ENCODE peak calls at places on chromosomes 1 and 21, in ten cellular contexts. One of them, this sample, is unnamed.

GRCh38 chr1:173255214-173255813 is 48.2 kb upstream of the TNFSF4 start:
- DNase-seq in SK-N-SH: peak; percentile 41
- DNase-seq in endothelial cell: peak; percentile 40
- DNase-seq in K562: peak; percentile 64
- DNase-seq in AG04450: peak; percentile 13
- DNase-seq in osteocyte: no peak
- DNase-seq in psoas muscle: no peak
- DNase-seq in OCI-LY7: peak; percentile 54
- DNase-seq in epithelial cell of esophagus: peak; percentile 62
- DNase-seq in fibroblast of pulmonary artery: peak; percentile 74
- DNase-seq in this sample: peak; percentile 28

GRCh38 chr1:93681549-93682412 is at the start of gene BCAR3:
- DNase-seq in SK-N-SH: peak; percentile 89
- DNase-seq in endothelial cell: peak; percentile 71
- DNase-seq in K562: peak; percentile 51
- DNase-seq in AG04450: no peak
- DNase-seq in osteocyte: peak; percentile 89
- DNase-seq in psoas muscle: peak; percentile 71
- DNase-seq in OCI-LY7: peak; percentile 85
- DNase-seq in epithelial cell of esophagus: peak; percentile 84
- DNase-seq in fibroblast of pulmonary artery: peak; percentile 82
- DNase-seq in this sample: no peak

GRCh38 chr1:223707270-223708000 is 4.9 kb upstream of the CAPN2 start:
- DNase-seq in SK-N-SH: no peak
- DNase-seq in endothelial cell: no peak
- DNase-seq in K562: peak; percentile 78
- DNase-seq in AG04450: peak; percentile 98
- DNase-seq in osteocyte: no peak
- DNase-seq in psoas muscle: peak; percentile 82
- DNase-seq in OCI-LY7: no peak
- DNase-seq in epithelial cell of esophagus: peak; percentile 97
- DNase-seq in fibroblast of pulmonary artery: peak; percentile 96
- DNase-seq in this sample: peak; percentile 95

GRCh38 chr1:27400035-27400962 is 7.9 kb downstream of the GPR3 start:
- DNase-seq in SK-N-SH: peak; percentile 22
- DNase-seq in endothelial cell: no peak
- DNase-seq in K562: no peak
- DNase-seq in AG04450: no peak
- DNase-seq in osteocyte: no peak
- DNase-seq in psoas muscle: no peak
- DNase-seq in OCI-LY7: no peak
- DNase-seq in epithelial cell of esophagus: no peak
- DNase-seq in fibroblast of pulmonary artery: no peak
- DNase-seq in this sample: no peak

GRCh38 chr1:20165522-20165951 is 20.4 kb upstream of the UBXN10 start:
- DNase-seq in SK-N-SH: peak; percentile 60
- DNase-seq in endothelial cell: no peak
- DNase-seq in K562: peak; percentile 46
- DNase-seq in AG04450: no peak
- DNase-seq in osteocyte: no peak
- DNase-seq in psoas muscle: no peak
- DNase-seq in OCI-LY7: peak; percentile 66
- DNase-seq in epithelial cell of esophagus: peak; percentile 28
- DNase-seq in fibroblast of pulmonary artery: peak; percentile 33
- DNase-seq in this sample: no peak

GRCh38 chr1:67150931-67151330 is 15.3 kb upstream of the IL23R start:
- DNase-seq in SK-N-SH: no peak
- DNase-seq in endothelial cell: no peak
- DNase-seq in K562: no peak
- DNase-seq in AG04450: no peak
- DNase-seq in osteocyte: no peak
- DNase-seq in psoas muscle: no peak
- DNase-seq in OCI-LY7: no peak
- DNase-seq in epithelial cell of esophagus: no peak
- DNase-seq in fibroblast of pulmonary artery: no peak
- DNase-seq in this sample: no peak

GRCh38 chr1:41673806-41674205 is 189.3 kb upstream of the EDN2 start:
- DNase-seq in SK-N-SH: no peak
- DNase-seq in endothelial cell: no peak
- DNase-seq in K562: no peak
- DNase-seq in AG04450: no peak
- DNase-seq in osteocyte: no peak
- DNase-seq in psoas muscle: no peak
- DNase-seq in OCI-LY7: peak; percentile 79
- DNase-seq in epithelial cell of esophagus: no peak
- DNase-seq in fibroblast of pulmonary artery: no peak
- DNase-seq in this sample: no peak

GRCh38 chr1:33244143-33244808 is 12.0 kb upstream of the ZNF362 start:
- DNase-seq in SK-N-SH: no peak
- DNase-seq in endothelial cell: no peak
- DNase-seq in K562: no peak
- DNase-seq in AG04450: no peak
- DNase-seq in osteocyte: no peak
- DNase-seq in psoas muscle: no peak
- DNase-seq in OCI-LY7: no peak
- DNase-seq in epithelial cell of esophagus: peak; percentile 78
- DNase-seq in fibroblast of pulmonary artery: no peak
- DNase-seq in this sample: peak; percentile 12

GRCh38 chr1:85313888-85314696 is 37.7 kb upstream of the BCL10 start:
- DNase-seq in SK-N-SH: no peak
- DNase-seq in endothelial cell: no peak
- DNase-seq in K562: no peak
- DNase-seq in AG04450: peak; percentile 85
- DNase-seq in osteocyte: no peak
- DNase-seq in psoas muscle: no peak
- DNase-seq in OCI-LY7: no peak
- DNase-seq in epithelial cell of esophagus: peak; percentile 89
- DNase-seq in fibroblast of pulmonary artery: peak; percentile 90
- DNase-seq in this sample: peak; percentile 77

GRCh38 chr21:31988492-31989285 is 115.9 kb downstream of the HUNK start:
- DNase-seq in SK-N-SH: no peak
- DNase-seq in endothelial cell: no peak
- DNase-seq in K562: no peak
- DNase-seq in AG04450: no peak
- DNase-seq in osteocyte: no peak
- DNase-seq in psoas muscle: no peak
- DNase-seq in OCI-LY7: no peak
- DNase-seq in epithelial cell of esophagus: no peak
- DNase-seq in fibroblast of pulmonary artery: no peak
- DNase-seq in this sample: no peak

GRCh38 chr1:28778021-28778420 is 33.9 kb upstream of the OPRD1 start:
- DNase-seq in SK-N-SH: no peak
- DNase-seq in endothelial cell: no peak
- DNase-seq in K562: no peak
- DNase-seq in AG04450: no peak
- DNase-seq in osteocyte: no peak
- DNase-seq in psoas muscle: no peak
- DNase-seq in OCI-LY7: no peak
- DNase-seq in epithelial cell of esophagus: no peak
- DNase-seq in fibroblast of pulmonary artery: no peak
- DNase-seq in this sample: no peak

GRCh38 chr1:113429461-113430153 is 39.3 kb downstream of the MAGI3 start:
- DNase-seq in SK-N-SH: no peak
- DNase-seq in endothelial cell: no peak
- DNase-seq in K562: no peak
- DNase-seq in AG04450: no peak
- DNase-seq in osteocyte: no peak
- DNase-seq in psoas muscle: no peak
- DNase-seq in OCI-LY7: no peak
- DNase-seq in epithelial cell of esophagus: no peak
- DNase-seq in fibroblast of pulmonary artery: peak; percentile 32
- DNase-seq in this sample: no peak

GRCh38 chr1:40133122-40133665 is 28.0 kb upstream of the RLF start:
- DNase-seq in SK-N-SH: peak; percentile 18
- DNase-seq in endothelial cell: no peak
- DNase-seq in K562: no peak
- DNase-seq in AG04450: no peak
- DNase-seq in osteocyte: no peak
- DNase-seq in psoas muscle: no peak
- DNase-seq in OCI-LY7: no peak
- DNase-seq in epithelial cell of esophagus: peak; percentile 5
- DNase-seq in fibroblast of pulmonary artery: no peak
- DNase-seq in this sample: no peak

GRCh38 chr1:40130892-40131291 is 30.3 kb upstream of the RLF start:
- DNase-seq in SK-N-SH: no peak
- DNase-seq in endothelial cell: no peak
- DNase-seq in K562: no peak
- DNase-seq in AG04450: no peak
- DNase-seq in osteocyte: no peak
- DNase-seq in psoas muscle: no peak
- DNase-seq in OCI-LY7: no peak
- DNase-seq in epithelial cell of esophagus: no peak
- DNase-seq in fibroblast of pulmonary artery: no peak
- DNase-seq in this sample: no peak

GRCh38 chr1:40132383-40133121 is 28.6 kb upstream of the RLF start:
- DNase-seq in SK-N-SH: peak; percentile 38
- DNase-seq in endothelial cell: no peak
- DNase-seq in K562: no peak
- DNase-seq in AG04450: no peak
- DNase-seq in osteocyte: no peak
- DNase-seq in psoas muscle: no peak
- DNase-seq in OCI-LY7: no peak
- DNase-seq in epithelial cell of esophagus: peak; percentile 10
- DNase-seq in fibroblast of pulmonary artery: no peak
- DNase-seq in this sample: no peak

DNA sequence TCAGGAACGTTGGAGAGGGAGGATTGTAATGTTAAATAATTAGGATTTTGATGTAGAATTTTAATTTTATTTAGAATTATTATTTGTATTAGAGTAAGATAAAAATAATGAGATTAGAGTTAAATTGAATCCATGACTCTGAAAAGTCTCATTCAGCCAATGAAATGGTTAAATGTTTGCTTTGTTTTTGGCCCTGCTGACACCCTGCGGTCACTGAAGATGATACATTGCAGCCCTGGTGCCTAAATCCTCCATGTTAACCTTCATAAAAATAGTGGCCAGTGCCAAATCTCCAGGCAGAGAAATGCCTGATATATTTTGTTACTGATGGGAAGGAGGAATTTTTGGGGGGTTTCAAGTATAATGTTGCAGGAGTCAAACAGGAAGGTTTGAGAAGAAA is 27.3 kb upstream of the RLF start:
- DNase-seq in SK-N-SH: peak; percentile 22
- DNase-seq in endothelial cell: no peak
- DNase-seq in K562: no peak
- DNase-seq in AG04450: no peak
- DNase-seq in osteocyte: no peak
- DNase-seq in psoas muscle: no peak
- DNase-seq in OCI-LY7: no peak
- DNase-seq in epithelial cell of esophagus: no peak
- DNase-seq in fibroblast of pulmonary artery: no peak
- DNase-seq in this sample: no peak
- TF ChIP-seq CTCF in SK-N-SH: no peak
- TF ChIP-seq CTCF in endothelial cell: no peak
- TF ChIP-seq CTCF in K562: peak; percentile 25
- TF ChIP-seq CTCF in AG04450: no peak
- TF ChIP-seq CTCF in osteocyte: no peak
- TF ChIP-seq CTCF in psoas muscle: no peak
- TF ChIP-seq CTCF in OCI-LY7: peak; percentile 10
- TF ChIP-seq CTCF in epithelial cell of esophagus: no peak
- TF ChIP-seq CTCF in fibroblast of pulmonary artery: no peak
- TF ChIP-seq CTCF in this sample: no peak

DNA sequence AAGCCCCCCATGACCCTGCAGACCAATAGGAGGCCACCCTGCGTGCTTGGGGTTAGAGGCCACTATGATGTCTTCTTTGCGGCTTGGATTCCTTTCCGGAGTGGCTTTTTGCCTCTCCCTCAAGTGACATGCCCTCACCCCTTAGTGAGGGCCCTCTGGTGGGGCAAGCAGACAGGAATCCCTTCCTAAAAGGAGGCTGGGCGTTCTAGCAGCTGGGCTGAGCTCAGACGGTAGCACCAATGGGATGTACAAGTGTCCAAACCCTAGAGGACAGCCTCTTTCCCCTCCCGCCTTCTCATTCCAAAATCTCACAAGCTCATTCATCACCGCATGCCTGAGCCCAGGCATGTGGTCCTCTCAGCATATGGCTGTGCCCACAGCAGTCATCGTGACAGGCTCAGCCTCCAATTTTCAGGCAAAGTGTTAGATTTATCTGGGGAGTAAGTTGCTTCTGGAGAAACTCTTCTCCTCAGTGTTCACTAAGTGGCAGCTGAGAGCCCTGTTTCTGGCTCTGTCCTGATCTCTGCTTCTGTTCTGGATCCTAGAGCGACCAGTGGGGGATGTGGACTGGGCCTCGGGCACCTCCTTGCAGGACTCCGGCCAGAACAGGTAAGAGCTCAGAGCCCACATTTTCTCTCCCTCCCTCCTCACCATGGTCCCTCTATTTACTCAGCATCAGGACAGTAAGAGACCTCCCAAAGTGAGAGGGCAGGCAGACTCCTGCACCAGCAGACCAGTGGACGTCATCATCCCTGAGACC is 4.8 kb downstream of the KIAA1614 start:
- DNase-seq in SK-N-SH: no peak
- DNase-seq in endothelial cell: no peak
- DNase-seq in K562: no peak
- DNase-seq in AG04450: no peak
- DNase-seq in osteocyte: no peak
- DNase-seq in psoas muscle: no peak
- DNase-seq in OCI-LY7: no peak
- DNase-seq in epithelial cell of esophagus: no peak
- DNase-seq in fibroblast of pulmonary artery: peak; percentile 6
- DNase-seq in this sample: no peak
- TF ChIP-seq CTCF in SK-N-SH: no peak
- TF ChIP-seq CTCF in endothelial cell: no peak
- TF ChIP-seq CTCF in K562: no peak
- TF ChIP-seq CTCF in AG04450: no peak
- TF ChIP-seq CTCF in osteocyte: peak; percentile 33
- TF ChIP-seq CTCF in psoas muscle: no peak
- TF ChIP-seq CTCF in OCI-LY7: no peak
- TF ChIP-seq CTCF in epithelial cell of esophagus: no peak
- TF ChIP-seq CTCF in fibroblast of pulmonary artery: no peak
- TF ChIP-seq CTCF in this sample: no peak

GRCh38 chr1:18041685-18042355 is 65.8 kb upstream of the IGSF21 start:
- DNase-seq in SK-N-SH: peak; percentile 74
- DNase-seq in endothelial cell: peak; percentile 8
- DNase-seq in K562: no peak
- DNase-seq in AG04450: no peak
- DNase-seq in osteocyte: no peak
- DNase-seq in psoas muscle: no peak
- DNase-seq in OCI-LY7: no peak
- DNase-seq in epithelial cell of esophagus: no peak
- DNase-seq in fibroblast of pulmonary artery: no peak
- DNase-seq in this sample: no peak
- TF ChIP-seq CTCF in SK-N-SH: no peak
- TF ChIP-seq CTCF in endothelial cell: no peak
- TF ChIP-seq CTCF in K562: no peak
- TF ChIP-seq CTCF in AG04450: peak; percentile 30
- TF ChIP-seq CTCF in osteocyte: no peak
- TF ChIP-seq CTCF in psoas muscle: no peak
- TF ChIP-seq CTCF in OCI-LY7: peak; percentile 44
- TF ChIP-seq CTCF in epithelial cell of esophagus: no peak
- TF ChIP-seq CTCF in fibroblast of pulmonary artery: no peak
- TF ChIP-seq CTCF in this sample: no peak

DNA sequence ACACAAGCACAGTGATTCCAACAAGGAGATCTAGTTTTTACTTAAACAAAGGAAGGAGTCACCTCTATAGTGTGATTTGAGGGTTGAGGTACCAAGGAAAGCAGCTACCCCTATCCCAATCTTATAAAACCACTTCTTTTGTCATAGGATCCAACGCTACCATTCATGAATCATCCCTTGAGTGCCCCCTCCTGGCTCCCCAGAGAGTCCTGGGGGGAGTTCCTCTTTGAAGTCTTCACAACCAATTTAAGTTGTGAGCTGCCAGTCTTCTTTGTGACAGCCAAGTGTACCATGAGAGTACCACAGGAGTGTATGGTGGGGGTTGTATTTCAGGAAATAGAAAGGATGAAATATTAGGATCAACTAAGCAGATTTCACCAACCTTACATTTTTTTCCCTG is 39.1 kb upstream of the NHLH2 start:
- DNase-seq in SK-N-SH: no peak
- DNase-seq in endothelial cell: no peak
- DNase-seq in K562: no peak
- DNase-seq in AG04450: no peak
- DNase-seq in osteocyte: no peak
- DNase-seq in psoas muscle: no peak
- DNase-seq in OCI-LY7: no peak
- DNase-seq in epithelial cell of esophagus: no peak
- DNase-seq in fibroblast of pulmonary artery: no peak
- DNase-seq in this sample: no peak
- TF ChIP-seq CTCF in SK-N-SH: no peak
- TF ChIP-seq CTCF in endothelial cell: no peak
- TF ChIP-seq CTCF in K562: peak; percentile 34
- TF ChIP-seq CTCF in AG04450: no peak
- TF ChIP-seq CTCF in osteocyte: no peak
- TF ChIP-seq CTCF in psoas muscle: no peak
- TF ChIP-seq CTCF in OCI-LY7: peak; percentile 21
- TF ChIP-seq CTCF in epithelial cell of esophagus: no peak
- TF ChIP-seq CTCF in fibroblast of pulmonary artery: no peak
- TF ChIP-seq CTCF in this sample: no peak